ENCODE peak calls at places on chromosomes 11 and 22, in seven cellular contexts. R is esophagus squamous epithelium, H is esophagus muscularis mucosa, F is endothelial cell of umbilical vein, G is tibial nerve, L is K562, K is gastrocnemius medialis. J is an unnamed sample. For H3K4me1 and H3K36me3, the result is how much of the 10 kb centered on the place peaks cover.

GRCh38 chr22:32200752-32201151 is 4.1 kb downstream of the RFPL2 start:
- DNase-seq in K (no peak), H (peak), L (no peak), R (no peak), F (no peak), G (no peak), J (no peak)

GRCh38 chr11:129249351-129249750 is 57.2 kb upstream of the ARHGAP32 start:
- DNase-seq in R (no peak), L (no peak), G (no peak), H (no peak), F (no peak), K (no peak), J (no peak)

GRCh38 chr11:72754544-72755155 is 2.4 kb upstream of the ARAP1 start:
- DNase-seq in K (no peak), G (no peak), H (no peak), R (no peak), F (no peak), L (no peak), J (no peak)

GRCh38 chr11:11244470-11245080 is 108.5 kb downstream of the CSNK2A3 start:
- DNase-seq in H (no peak), L (no peak), R (no peak), K (no peak), F (no peak), G (no peak), J (no peak)

GRCh38 chr11:17812286-17813187 is 78.0 kb downstream of the KCNC1 start:
- DNase-seq in K (no peak), G (no peak), L (no peak), R (no peak), F (no peak), H (no peak), J (peak)

GRCh38 chr22:44179989-44180705 is 578 bp upstream of the PARVG start:
- DNase-seq in F (no peak), R (no peak), K (no peak), H (no peak), L (no peak), G (no peak), J (no peak)

GRCh38 chr11:34984514-34984913 is 68.1 kb downstream of the PDHX start:
- DNase-seq in H (no peak), L (no peak), R (no peak), G (no peak), K (no peak), F (no peak), J (no peak)

GRCh38 chr22:42816339-42816738 is 40.7 kb downstream of the ARFGAP3 start:
- DNase-seq in G (no peak), K (no peak), L (no peak), R (no peak), H (no peak), F (no peak), J (no peak)

GRCh38 chr11:46553746-46554204 is 40.0 kb downstream of the AMBRA1 start:
- DNase-seq in R (no peak), L (no peak), H (no peak), K (no peak), F (peak), G (no peak), J (no peak)

GRCh38 chr11:30422828-30423648 is 100.1 kb downstream of the ARL14EP start:
- DNase-seq in H (no peak), G (no peak), F (no peak), K (no peak), R (no peak), L (no peak), J (peak)

GRCh38 chr11:47108214-47108613 is 68.5 kb downstream of the ARFGAP2 start:
- DNase-seq in F (no peak), H (no peak), L (no peak), R (no peak), K (no peak), G (no peak), J (no peak)

GRCh38 chr22:20725987-20726558 is 47.8 kb upstream of the SERPIND1 start:
- DNase-seq in F (no peak), H (no peak), G (no peak), K (no peak), R (no peak), L (no peak), J (no peak)

GRCh38 chr11:47375020-47375419 is 3.3 kb downstream of the SPI1 start:
- DNase-seq in R (no peak), G (no peak), K (no peak), L (no peak), F (no peak), H (no peak), J (no peak)

GRCh38 chr22:50022171-50022819 is 9.7 kb upstream of the IL17REL start:
- DNase-seq in R (no peak), L (no peak), G (no peak), K (no peak), F (no peak), H (no peak), J (no peak)

GRCh38 chr11:110856340-110856739 is 144.1 kb upstream of the ARHGAP20 start:
- DNase-seq in R (no peak), H (no peak), K (no peak), L (no peak), G (no peak), F (no peak), J (no peak)

GRCh38 chr22:36922752-36923457 is 9.5 kb downstream of the CSF2RB start:
- DNase-seq in L (no peak), H (no peak), R (no peak), K (no peak), F (no peak), G (no peak), J (no peak)

GRCh38 chr11:6248248-6248647 is 9.4 kb downstream of the CNGA4 start:
- DNase-seq in F (no peak), K (no peak), R (no peak), L (no peak), G (no peak), H (no peak), J (no peak)

GRCh38 chr11:19938051-19938856 is 222.0 kb downstream of the DBX1 start:
- DNase-seq in F (peak), L (peak), H (no peak), G (peak), R (no peak), K (no peak), J (peak)

GRCh38 chr22:38311331-38311635 is 6.0 kb downstream of the CSNK1E start:
- DNase-seq in R (no peak), H (no peak), L (no peak), F (no peak), G (no peak), K (no peak), J (no peak)

GRCh38 chr11:122979103-122979814 is 2.4 kb downstream of the BSX start:
- DNase-seq in F (no peak), L (no peak), H (no peak), G (no peak), R (no peak), K (no peak), J (no peak)

GRCh38 chr11:75328426-75329277 is 22.8 kb downstream of the ARRB1 start:
- DNase-seq in F (peak), K (no peak), G (peak), L (peak), R (no peak), H (no peak), J (peak)
- H3K4me1 ChIP-seq in F (under half), K (under half), G (under half), L (under half), R (half or more), H (under half), J (half or more)

DNA sequence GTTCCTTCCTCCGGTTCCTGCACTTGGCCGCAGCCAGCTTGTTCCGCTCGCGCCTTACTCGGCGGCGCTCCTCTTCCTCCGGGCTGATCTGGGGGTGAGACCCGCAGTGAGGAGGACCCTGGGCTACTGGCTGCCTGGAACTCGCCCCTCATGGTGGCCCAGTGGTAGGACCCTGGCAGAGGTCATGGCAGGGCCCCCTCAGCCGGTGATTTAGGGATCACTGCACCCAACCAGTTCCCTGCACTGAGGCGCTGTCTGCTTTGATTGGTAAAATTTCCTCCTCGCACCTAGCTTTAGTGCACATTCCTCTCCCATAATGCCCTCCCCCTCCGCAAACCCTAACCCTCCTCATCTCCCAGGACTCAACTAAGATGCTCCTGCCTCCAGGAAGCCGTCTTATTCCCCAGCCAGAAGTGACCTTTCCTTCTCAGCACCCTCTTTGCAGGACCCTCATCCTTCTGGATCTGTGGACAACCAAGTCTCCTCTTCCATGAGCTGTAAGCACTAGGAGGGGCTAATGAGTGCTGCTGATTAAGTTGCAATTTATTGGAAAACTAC is 3.6 kb downstream of the CCDC85B start:
- DNase-seq in R (no peak), L (no peak), K (no peak), H (no peak), F (peak), G (no peak), J (no peak)
- TF ChIP-seq POLR2A in R (peak), L (peak), K (no peak), H (no peak), F (peak), G (no peak), J (no peak)

GRCh38 chr11:832529-833113 is at the start of gene CD151:
- DNase-seq in H (no peak), F (peak), L (peak), K (peak), G (no peak), R (no peak), J (peak)

GRCh38 chr11:833114-833791 is 501 bp downstream of the CD151 start:
- DNase-seq in K (peak), R (no peak), H (no peak), G (no peak), L (peak), F (peak), J (peak)

GRCh38 chr11:833849-834311 is 1.1 kb downstream of the CD151 start:
- DNase-seq in R (no peak), K (peak), G (no peak), L (no peak), H (no peak), F (peak), J (peak)

GRCh38 chr11:836274-836673 is 3.5 kb downstream of the CD151 start:
- DNase-seq in L (no peak), H (no peak), K (no peak), R (no peak), G (no peak), F (no peak), J (no peak)

DNA sequence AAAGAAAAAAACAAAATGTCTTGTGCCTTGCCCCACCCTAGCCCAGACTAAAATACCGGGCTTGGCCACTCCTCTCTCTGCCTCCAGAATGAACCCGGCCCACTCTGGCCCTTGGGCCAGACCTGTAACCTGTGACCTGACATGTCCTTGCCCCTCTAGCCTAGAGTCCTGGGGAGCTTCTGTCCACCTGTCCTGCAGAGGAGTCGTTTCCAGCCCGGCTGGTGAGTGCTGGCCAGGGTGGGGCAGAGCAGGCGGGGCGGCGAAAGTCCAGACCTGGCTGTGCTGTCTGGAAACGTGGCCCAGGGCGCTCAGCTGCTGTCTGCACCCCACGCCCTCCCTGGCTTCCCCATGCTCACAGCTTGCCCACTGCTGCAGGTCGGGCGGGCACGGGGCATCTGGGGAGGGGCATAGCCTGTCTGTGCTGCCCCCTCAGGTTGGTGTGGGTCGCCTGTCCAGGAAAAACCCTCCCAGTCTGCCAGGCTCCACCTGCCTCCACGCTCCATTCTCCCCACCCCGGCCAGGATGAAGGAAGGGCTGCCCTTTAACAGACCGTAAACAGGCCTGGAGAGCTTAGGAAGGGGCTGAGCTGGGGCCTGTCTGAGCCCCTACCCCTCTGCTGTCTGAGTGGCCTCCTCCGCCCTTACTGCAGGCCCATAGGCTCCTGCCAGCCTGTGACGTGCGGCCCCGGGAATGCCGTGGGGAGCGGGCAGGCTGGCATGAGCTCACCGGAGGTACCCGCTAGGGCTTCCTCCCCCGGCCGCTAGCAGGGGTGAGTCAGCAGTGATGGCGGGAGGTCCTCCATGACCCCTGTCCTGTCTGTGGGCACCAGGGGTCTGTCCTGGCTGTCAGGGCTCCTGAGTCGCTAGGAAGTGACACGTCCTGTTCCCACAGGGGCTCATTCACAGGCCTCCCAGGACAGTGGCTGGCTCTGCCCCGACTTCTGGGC is 1.9 kb downstream of the CD151 start:
- DNase-seq in H (no peak), R (no peak), G (no peak), K (peak), F (peak), L (no peak), J (peak)
- H3K36me3 ChIP-seq in H (under half), R (under half), G (under half), K (under half), F (under half), L (under half), J (under half)

DNA sequence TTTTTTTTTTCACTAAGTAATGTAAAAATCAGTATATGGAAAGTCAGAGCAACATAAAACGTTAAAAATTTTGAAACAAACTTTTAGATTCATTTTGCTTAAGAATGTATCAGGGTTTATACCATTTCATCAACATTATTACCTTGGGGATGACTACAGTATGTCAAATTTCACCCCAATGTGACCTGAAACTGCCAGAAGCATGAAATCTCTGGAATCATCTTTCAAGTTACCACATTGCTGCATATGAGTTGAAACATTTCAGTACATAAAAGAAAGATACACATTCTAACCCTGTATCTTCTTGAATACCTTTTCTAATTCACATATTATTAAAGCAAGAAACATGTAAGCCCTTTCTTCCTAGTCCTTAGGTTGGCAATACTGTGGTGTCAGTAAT is 32.8 kb downstream of the MAML2 start:
- DNase-seq in H (no peak), R (no peak), F (no peak), L (no peak), K (no peak), G (no peak), J (no peak)
- H3K4me1 ChIP-seq in H (half or more), R (half or more), F (half or more), L (under half), K (under half), G (half or more), J (under half)

DNA sequence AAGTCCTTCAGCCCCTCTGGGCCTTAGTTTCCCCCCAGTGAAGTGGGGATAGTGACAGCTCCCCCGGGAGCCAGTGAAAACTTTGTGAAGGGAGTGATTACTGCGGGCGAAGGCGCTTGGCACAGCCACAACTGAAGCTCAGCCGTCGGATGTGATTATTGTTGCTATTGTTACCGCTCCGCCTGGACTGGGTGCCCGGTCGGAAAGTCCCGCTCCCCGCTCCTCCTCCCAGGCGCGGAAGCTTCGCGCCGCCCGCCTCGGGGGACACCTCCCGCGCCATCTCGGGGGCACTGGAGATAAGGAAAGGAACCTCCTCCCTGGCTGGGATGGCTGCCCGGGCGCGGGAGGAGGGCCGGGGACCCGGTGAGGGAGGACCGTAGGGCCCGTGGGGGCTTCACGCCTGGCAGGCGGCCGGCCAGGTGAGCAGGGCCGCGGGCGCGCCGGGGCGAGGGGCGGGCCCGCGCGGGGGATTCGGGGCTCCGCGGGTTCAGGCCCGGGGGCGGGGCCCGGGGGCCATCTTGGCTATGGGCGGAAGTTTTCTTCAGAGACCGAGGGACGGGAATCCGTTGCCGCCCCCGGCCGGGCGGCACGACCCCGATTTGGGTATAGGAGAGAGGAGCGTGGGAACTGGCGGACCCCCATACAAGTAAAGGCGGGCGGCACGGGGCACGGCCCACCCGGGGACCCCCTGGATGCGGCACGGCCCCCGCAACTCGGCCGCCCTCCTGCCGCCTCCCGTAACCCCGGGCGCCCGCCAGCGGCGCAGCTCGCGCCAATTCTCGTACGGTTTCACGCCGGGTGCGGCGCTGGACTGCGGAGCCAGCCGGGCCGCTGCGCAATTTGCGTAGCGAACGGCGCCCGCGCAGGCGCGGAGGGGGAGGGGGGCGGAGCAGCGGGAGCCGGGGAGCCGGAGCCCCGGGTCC is at the start of gene GPR137:
- DNase-seq in H (peak), R (peak), F (peak), K (peak), L (peak), G (peak), J (peak)
- TF ChIP-seq POLR2A in H (no peak), R (peak), F (peak), K (peak), L (peak), G (peak), J (peak)

GRCh38 chr11:9473408-9473807 is 12.6 kb downstream of the ZNF143 start:
- DNase-seq in R (no peak), G (no peak), L (no peak), K (no peak), H (no peak), F (no peak), J (no peak)
- H3K36me3 ChIP-seq in R (under half), G (half or more), L (under half), K (under half), H (half or more), F (under half), J (under half)

GRCh38 chr11:63911440-63911839 is 5.5 kb downstream of the RCOR2 start:
- DNase-seq in F (no peak), R (no peak), G (no peak), L (no peak), K (no peak), H (no peak), J (no peak)
- H3K4me1 ChIP-seq in F (under half), R (under half), G (half or more), L (under half), K (under half), H (under half), J (under half)

GRCh38 chr11:114440121-114440860 is 1.0 kb downstream of the REXO2 start:
- DNase-seq in L (no peak), G (peak), K (no peak), H (no peak), F (no peak), R (no peak), J (no peak)

GRCh38 chr11:114441921-114442320 is 2.7 kb downstream of the REXO2 start:
- DNase-seq in H (no peak), G (no peak), L (no peak), R (no peak), K (no peak), F (no peak), J (no peak)

GRCh38 chr11:114438303-114438702 is 964 bp upstream of the REXO2 start:
- DNase-seq in K (no peak), H (no peak), F (peak), R (no peak), L (no peak), G (no peak), J (no peak)

GRCh38 chr11:114440971-114441810 is 1.9 kb downstream of the REXO2 start:
- DNase-seq in F (peak), R (no peak), L (no peak), G (no peak), K (no peak), H (no peak), J (no peak)

GRCh38 chr11:114439229-114440120 is at the start of gene REXO2:
- DNase-seq in K (peak), R (peak), L (peak), F (peak), G (peak), H (peak), J (peak)
- TF ChIP-seq POLR2A in K (peak), R (peak), L (peak), F (peak), G (peak), H (peak), J (peak)

GRCh38 chr11:117996058-117996457 is 9.9 kb downstream of the IL10RA start:
- DNase-seq in L (no peak), H (no peak), G (no peak), F (no peak), K (no peak), R (no peak), J (no peak)
- H3K36me3 ChIP-seq in L (under half), H (under half), G (under half), F (under half), K (under half), R (under half), J (under half)

GRCh38 chr11:101870510-101870909 is 44.3 kb upstream of the CEP126 start:
- DNase-seq in K (no peak), H (no peak), F (peak), R (no peak), G (no peak), L (no peak), J (no peak)
- H3K4me1 ChIP-seq in K (under half), H (under half), F (under half), R (under half), G (under half), L (under half), J (under half)

J was measured in transverse colon.